ENCODE peak calls at places on chromosomes 16 and 17, in five cellular contexts. A is hepatocyte, S is adrenal gland, Q is bronchial epithelial cell, B is HL-60. F is an unnamed sample.

GRCh38 chr17:16199093-16199492 is 16.2 kb downstream of the NCOR1 start:
- DNase-seq in A (no peak), S (no peak), Q (peak; percentile 26), B (no peak), F (no peak)

GRCh38 chr17:49361902-49362722 is at the start of gene ZNF652:
- DNase-seq in A (peak; percentile 98), S (peak; percentile 94), Q (peak; percentile 79), B (peak; percentile 78), F (peak; percentile 88)

GRCh38 chr17:75346906-75347305 is 57.7 kb upstream of the SLC25A19 start:
- DNase-seq in A (peak; percentile 46), S (no peak), Q (peak; percentile 38), B (no peak), F (peak; percentile 70)

GRCh38 chr16:61366006-61366405 is 670.2 kb downstream of the CDH8 start:
- DNase-seq in A (no peak), S (no peak), Q (no peak), B (no peak), F (no peak)

GRCh38 chr16:86384263-86384649 is 126.1 kb upstream of the FOXF1 start:
- DNase-seq in A (no peak), S (no peak), Q (no peak), B (no peak), F (no peak)

GRCh38 chr17:70787721-70788120 is 618.4 kb downstream of the KCNJ2 start:
- DNase-seq in A (no peak), S (no peak), Q (no peak), B (no peak), F (no peak)

GRCh38 chr17:29726721-29727252 is 104.1 kb upstream of the CORO6 start:
- DNase-seq in A (no peak), S (no peak), Q (peak; percentile 59), B (peak; percentile 51), F (no peak)

GRCh38 chr17:41009301-41009760 is 403 bp upstream of the KRTAP3-1 start:
- DNase-seq in A (no peak), S (no peak), Q (peak; percentile 45), B (no peak), F (no peak)

GRCh38 chr16:86472366-86472765 is 38.0 kb upstream of the FOXF1 start:
- DNase-seq in A (no peak), S (no peak), Q (no peak), B (no peak), F (no peak)

GRCh38 chr17:50482516-50482915 is 3.9 kb downstream of the RSAD1 start:
- DNase-seq in A (peak; percentile 94), S (peak; percentile 99), Q (peak; percentile 84), B (peak; percentile 45), F (peak; percentile 87)

GRCh38 chr17:73552300-73553088 is 91.8 kb downstream of the SDK2 start:
- DNase-seq in A (no peak), S (no peak), Q (no peak), B (no peak), F (no peak)

GRCh38 chr16:27712251-27712711 is 162.3 kb downstream of the KATNIP start:
- DNase-seq in A (no peak), S (no peak), Q (no peak), B (no peak), F (no peak)

GRCh38 chr17:19418312-19418992 is 7.4 kb downstream of the RNF112 start:
- DNase-seq in A (peak; percentile 60), S (no peak), Q (peak; percentile 65), B (peak; percentile 11), F (peak; percentile 29)

GRCh38 chr16:86521236-86522197 is 11.2 kb downstream of the FOXF1 start:
- DNase-seq in A (no peak), S (no peak), Q (no peak), B (no peak), F (no peak)

GRCh38 chr17:28404007-28404406 is 2.0 kb downstream of the SLC46A1 start:
- DNase-seq in A (no peak), S (no peak), Q (no peak), B (no peak), F (no peak)

GRCh38 chr16:801584-802363 is 1.2 kb upstream of the GNG13 start:
- DNase-seq in A (no peak), S (no peak), Q (no peak), B (no peak), F (no peak)

GRCh38 chr17:17164156-17164555 is 42.0 kb downstream of the PLD6 start:
- DNase-seq in A (no peak), S (peak; percentile 88), Q (no peak), B (no peak), F (no peak)

GRCh38 chr17:4944163-4944553 is 4.1 kb downstream of the RNF167 start:
- DNase-seq in A (no peak), S (no peak), Q (no peak), B (no peak), F (peak; percentile 75)

GRCh38 chr16:50552476-50553101 is 4.4 kb downstream of the NKD1 start:
- DNase-seq in A (no peak), S (no peak), Q (no peak), B (no peak), F (no peak)

GRCh38 chr17:44759096-44759915 is 518 bp downstream of the ADAM11 start:
- DNase-seq in A (no peak), S (no peak), Q (no peak), B (no peak), F (no peak)

GRCh38 chr17:29699283-29699682 is 76.6 kb upstream of the CORO6 start:
- DNase-seq in A (peak; percentile 17), S (no peak), Q (no peak), B (no peak), F (no peak)

GRCh38 chr17:12568358-12569251 is 97.1 kb upstream of the MYOCD start:
- DNase-seq in A (no peak), S (no peak), Q (peak; percentile 57), B (no peak), F (no peak)

GRCh38 chr17:10224592-10225195 is 26.3 kb upstream of the GAS7 start:
- DNase-seq in A (no peak), S (no peak), Q (no peak), B (no peak), F (peak; percentile 21)

GRCh38 chr16:23901178-23902131 is 65.7 kb downstream of the PRKCB start:
- DNase-seq in A (no peak), S (no peak), Q (no peak), B (no peak), F (no peak)

GRCh38 chr17:10337976-10338375 is 34.8 kb downstream of the MYH13 start:
- DNase-seq in A (peak; percentile 19), S (no peak), Q (no peak), B (no peak), F (no peak)

GRCh38 chr17:45273551-45273957 is 11.7 kb upstream of the SPATA32 start:
- DNase-seq in A (no peak), S (no peak), Q (no peak), B (no peak), F (no peak)

GRCh38 chr17:45223541-45224528 is 2.1 kb downstream of the FMNL1 start:
- DNase-seq in A (no peak), S (no peak), Q (no peak), B (no peak), F (peak; percentile 85)

GRCh38 chr17:42181851-42182207 is 887 bp upstream of the KCNH4 start:
- DNase-seq in A (no peak), S (no peak), Q (no peak), B (no peak), F (no peak)

GRCh38 chr17:42182927-42183734 is 2.1 kb downstream of the HCRT start:
- DNase-seq in A (peak; percentile 67), S (no peak), Q (peak; percentile 45), B (peak; percentile 44), F (no peak)

GRCh38 chr17:42185497-42185860 is 227 bp upstream of the HCRT start:
- DNase-seq in A (no peak), S (no peak), Q (no peak), B (no peak), F (no peak)

GRCh38 chr17:42184717-42185496 is at the start of gene HCRT:
- DNase-seq in A (no peak), S (no peak), Q (no peak), B (no peak), F (no peak)

GRCh38 chr17:42183741-42184711 is 1.2 kb downstream of the HCRT start:
- DNase-seq in A (peak; percentile 91), S (peak; percentile 86), Q (no peak), B (peak; percentile 76), F (peak; percentile 79)
- TF ChIP-seq CTCF in A (peak; percentile 70), S (peak; percentile 93), Q (peak; percentile 58), B (peak; percentile 49), F (peak; percentile 93)

GRCh38 chr16:46688657-46689491 is at the start of gene VPS35:
- DNase-seq in A (peak; percentile 100), S (peak; percentile 100), Q (peak; percentile 94), B (peak; percentile 93), F (peak; percentile 100)
- TF ChIP-seq CTCF in A (peak; percentile 43), S (no peak), Q (peak; percentile 26), B (no peak), F (peak; percentile 9)

GRCh38 chr16:58301052-58301451 is 6.2 kb upstream of the PRSS54 start:
- DNase-seq in A (no peak), S (no peak), Q (no peak), B (no peak), F (no peak)

GRCh38 chr16:58307583-58308312 is 12.9 kb upstream of the PRSS54 start:
- DNase-seq in A (no peak), S (no peak), Q (no peak), B (no peak), F (no peak)

DNA sequence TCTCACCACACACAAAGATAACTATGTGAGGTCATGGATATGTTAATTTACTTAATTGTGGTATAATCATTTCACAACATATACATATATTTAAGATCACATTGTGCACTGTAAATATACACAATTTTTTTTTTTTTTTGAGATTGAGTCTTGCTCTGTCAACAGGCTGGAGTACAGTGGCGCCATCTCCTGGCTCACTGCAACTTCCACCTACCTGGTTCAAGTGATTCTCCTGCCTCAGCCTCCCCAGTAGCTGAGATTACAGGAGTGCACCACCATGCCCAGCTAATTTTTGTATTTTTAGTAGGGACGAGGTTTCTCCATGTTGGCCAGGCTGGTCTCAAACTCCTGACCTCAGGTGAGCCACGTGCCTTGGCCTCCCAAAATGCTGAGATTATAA is 11.5 kb upstream of the PRSS54 start:
- DNase-seq in A (peak; percentile 23), S (peak; percentile 72), Q (peak; percentile 64), B (no peak), F (peak; percentile 81)
- TF ChIP-seq CTCF in A (peak; percentile 44), S (peak; percentile 45), Q (peak; percentile 62), B (peak; percentile 10), F (peak; percentile 71)

DNA sequence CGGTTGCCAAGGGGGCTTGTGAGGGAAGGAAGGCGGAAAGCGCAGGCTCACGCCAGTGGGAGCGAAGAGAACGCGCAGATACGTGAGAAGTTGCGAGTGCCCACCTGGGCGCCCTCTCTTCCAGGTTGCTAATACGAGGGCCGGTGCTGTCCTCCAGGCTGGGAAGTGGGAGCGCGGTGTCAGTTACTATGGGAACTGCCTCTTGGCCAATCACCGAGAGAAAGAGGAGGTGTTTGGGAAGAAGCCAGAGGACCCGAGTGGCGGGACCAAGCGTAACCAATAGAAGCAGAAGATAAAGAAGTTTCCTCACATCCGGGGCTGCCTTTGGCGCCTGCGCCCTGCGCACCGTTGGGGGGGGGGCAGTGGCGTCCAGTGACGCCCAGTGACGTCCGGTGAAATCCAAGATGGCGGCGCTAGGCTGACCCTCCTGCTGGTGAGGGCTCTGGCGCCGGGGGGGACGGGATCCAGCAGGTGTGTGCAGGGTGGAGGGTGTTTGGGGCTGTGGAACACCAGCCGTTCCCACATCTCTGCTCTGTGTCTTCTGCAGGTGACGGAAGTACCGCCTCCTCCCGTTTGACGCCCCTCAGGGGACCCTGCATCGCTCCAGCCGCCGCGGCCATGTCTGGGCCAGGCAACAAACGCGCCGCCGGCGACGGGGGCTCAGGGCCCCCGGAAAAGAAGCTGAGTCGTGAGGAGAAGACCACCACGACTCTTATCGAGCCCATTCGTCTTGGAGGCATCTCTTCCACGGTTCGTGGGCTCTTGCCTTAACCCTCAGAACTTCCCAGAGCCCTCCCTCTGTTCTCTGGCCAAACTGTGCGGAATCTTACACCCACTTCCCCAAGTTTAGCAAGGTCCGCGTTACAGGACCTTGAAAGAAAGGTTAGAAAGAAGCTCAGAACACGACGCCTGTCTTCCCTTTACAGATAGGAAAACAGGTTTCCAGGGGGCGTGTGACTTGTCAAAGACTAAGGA is at the start of the genes CFAP119 and RNF40:
- DNase-seq in A (peak; percentile 97), S (peak; percentile 99), Q (peak; percentile 97), B (peak; percentile 95), F (peak; percentile 97)
- TF ChIP-seq CTCF in A (no peak), S (no peak), Q (no peak), B (no peak), F (no peak)

F was measured in activated CD8-positive, alpha-beta T cell treated with anti-CD3 and anti-CD28 coated beads for 36 hours.